ENCODE peak calls at places on chromosomes 5 and 9, in eight cellular contexts. N is colonic mucosa; V is body of pancreas; H is AG10803; Q is CD8-positive, alpha-beta T cell; K is breast epithelium; F is tibial artery; P is AG04449. E is an unnamed sample.

GRCh38 chr9:34321451-34321850 is 7.6 kb downstream of the KIF24 start:
- DNase-seq in K (no peak), P (no peak), V (no peak), F (no peak), N (no peak), Q (no peak), H (no peak), E (no peak)

GRCh38 chr5:102796014-102796413 is 40.9 kb downstream of the PAM start:
- DNase-seq in P (no peak), H (no peak), Q (no peak), K (no peak), N (no peak), F (no peak), V (no peak), E (no peak)

GRCh38 chr9:105405514-105406131 is 42.2 kb upstream of the FSD1L start:
- DNase-seq in Q (peak), F (no peak), V (no peak), K (no peak), P (no peak), H (peak), N (no peak), E (no peak)

GRCh38 chr5:175328687-175329086 is 115.3 kb downstream of the DRD1 start:
- DNase-seq in K (no peak), P (no peak), H (no peak), F (no peak), N (no peak), Q (no peak), V (no peak), E (no peak)

GRCh38 chr5:73625905-73626811 is at the start of gene ARHGEF28:
- DNase-seq in H (peak), Q (peak), V (peak), P (no peak), N (peak), K (peak), F (peak), E (no peak)

GRCh38 chr5:12357596-12357995 is 453.4 kb upstream of the CTNND2 start:
- DNase-seq in P (no peak), K (no peak), Q (no peak), V (no peak), F (no peak), H (no peak), N (no peak), E (no peak)

GRCh38 chr9:78963911-78964310 is 607.9 kb upstream of the TLE4 start:
- DNase-seq in P (no peak), F (no peak), H (no peak), K (no peak), V (no peak), N (no peak), Q (no peak), E (no peak)

GRCh38 chr9:3447143-3447542 is 78.7 kb downstream of the RFX3 start:
- DNase-seq in N (no peak), H (no peak), P (no peak), K (no peak), F (no peak), V (no peak), Q (no peak), E (no peak)

GRCh38 chr5:169416583-169417196 is 115.8 kb upstream of the SLIT3 start:
- DNase-seq in Q (no peak), P (peak), V (peak), H (peak), K (peak), F (peak), N (peak), E (no peak)

GRCh38 chr5:172638209-172638768 is 2.8 kb upstream of the NEURL1B start:
- DNase-seq in P (no peak), H (no peak), Q (no peak), N (no peak), K (no peak), V (no peak), F (peak), E (no peak)

GRCh38 chr9:99169982-99170761 is 51.6 kb downstream of the ALG2 start:
- DNase-seq in Q (no peak), H (no peak), F (no peak), P (no peak), K (no peak), N (no peak), V (no peak), E (no peak)

GRCh38 chr5:95808686-95809413 is 13.7 kb downstream of the GLRX start:
- DNase-seq in P (peak), H (peak), N (peak), Q (peak), K (peak), V (no peak), F (peak), E (peak)

GRCh38 chr5:137142371-137143243 is 356.5 kb downstream of the SPOCK1 start:
- DNase-seq in H (peak), N (no peak), K (peak), F (peak), P (peak), Q (no peak), V (no peak), E (no peak)

GRCh38 chr5:111635151-111635945 is 121.6 kb downstream of the NREP start:
- DNase-seq in P (no peak), H (no peak), F (no peak), V (no peak), N (no peak), K (no peak), Q (no peak), E (no peak)

GRCh38 chr9:32331240-32331639 is 53.2 kb upstream of the ACO1 start:
- DNase-seq in P (no peak), V (no peak), H (no peak), F (no peak), K (no peak), Q (no peak), N (no peak), E (no peak)

DNA sequence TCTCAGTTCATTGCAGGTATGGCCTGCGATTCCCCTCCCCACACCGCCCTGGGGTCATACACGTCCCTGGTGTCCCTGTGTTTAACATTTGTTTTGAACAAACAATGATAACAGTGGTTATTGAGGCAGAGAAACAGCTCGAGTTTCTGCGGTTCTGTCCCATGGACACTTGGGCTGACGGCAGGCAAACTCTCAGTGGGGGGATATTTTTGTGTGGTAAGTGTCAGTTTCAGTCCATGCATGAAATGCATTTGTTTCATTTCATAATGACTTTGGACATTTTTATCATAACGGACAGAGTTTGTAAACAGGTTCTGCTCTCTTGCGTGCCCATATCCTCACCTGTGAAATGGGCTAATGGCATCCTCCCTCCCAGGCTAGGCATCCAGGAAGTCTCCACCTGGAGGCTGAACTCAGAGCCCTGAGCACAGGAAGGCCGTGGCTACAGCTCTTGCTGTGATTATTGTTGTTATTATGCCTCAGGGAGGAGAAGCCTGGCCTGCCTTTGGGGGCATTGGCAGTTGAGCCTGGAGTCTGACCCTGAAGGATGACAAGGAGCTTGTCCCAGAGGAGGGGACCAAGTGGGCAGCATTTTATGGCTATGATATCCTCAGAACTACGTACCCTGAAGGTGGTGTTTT is 190.9 kb downstream of the GADD45G start:
- DNase-seq in V (no peak), P (no peak), Q (no peak), N (no peak), K (no peak), H (no peak), F (peak), E (no peak)
- TF ChIP-seq CTCF in V (no peak), P (no peak), Q (no peak), N (no peak), K (no peak), H (no peak), F (no peak), E (no peak)

GRCh38 chr9:17081814-17082213 is 53.0 kb upstream of the CNTLN start:
- DNase-seq in Q (no peak), V (no peak), H (no peak), P (no peak), N (no peak), F (no peak), K (no peak), E (no peak)

GRCh38 chr9:17081351-17081750 is 53.5 kb upstream of the CNTLN start:
- DNase-seq in H (no peak), Q (no peak), P (no peak), F (no peak), V (no peak), N (no peak), K (no peak), E (no peak)

GRCh38 chr9:17082343-17082742 is 52.5 kb upstream of the CNTLN start:
- DNase-seq in F (no peak), P (no peak), Q (no peak), K (no peak), N (no peak), H (peak), V (no peak), E (no peak)
- TF ChIP-seq CTCF in F (no peak), P (peak), Q (no peak), K (no peak), N (no peak), H (peak), V (no peak), E (no peak)

DNA sequence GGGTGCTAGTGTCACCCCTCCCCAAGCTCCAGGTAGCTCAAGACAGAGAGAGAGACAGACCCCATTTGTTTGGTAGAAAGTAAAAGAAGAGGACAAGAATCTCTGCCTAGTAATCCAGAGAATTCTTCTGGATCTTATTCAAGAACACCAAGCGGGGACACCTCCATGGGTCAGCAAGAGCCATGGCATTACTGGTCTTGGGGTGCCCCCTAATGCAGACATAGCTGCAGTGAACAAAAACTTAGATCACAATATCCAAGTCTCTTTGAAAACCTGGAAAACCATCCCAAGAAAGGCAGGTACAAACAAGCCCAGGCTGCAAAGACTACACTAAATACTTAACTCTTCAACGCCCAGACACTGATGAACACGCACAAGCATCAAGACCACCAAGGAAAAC is 29.9 kb upstream of the PDE4D start:
- DNase-seq in H (peak), V (no peak), F (no peak), P (no peak), N (no peak), Q (no peak), K (no peak), E (no peak)
- TF ChIP-seq CTCF in H (peak), V (no peak), F (no peak), P (peak), N (no peak), Q (no peak), K (no peak), E (no peak)

GRCh38 chr9:130264414-130265350 is 878 bp upstream of the HMCN2 start:
- DNase-seq in V (no peak), P (no peak), H (no peak), N (no peak), Q (no peak), K (no peak), F (peak), E (no peak)

GRCh38 chr9:130266236-130267098 is 907 bp downstream of the HMCN2 start:
- DNase-seq in N (no peak), Q (no peak), K (no peak), H (no peak), F (peak), V (no peak), P (no peak), E (no peak)

GRCh38 chr9:130267930-130268329 is 2.4 kb downstream of the HMCN2 start:
- DNase-seq in H (no peak), N (no peak), K (no peak), V (no peak), F (peak), P (no peak), Q (no peak), E (no peak)

GRCh38 chr9:130263601-130264413 is 1.8 kb upstream of the HMCN2 start:
- DNase-seq in P (no peak), K (no peak), H (no peak), F (peak), V (no peak), N (no peak), Q (no peak), E (no peak)

GRCh38 chr9:130265431-130266235 is at the start of gene HMCN2:
- DNase-seq in N (no peak), V (no peak), F (peak), P (no peak), H (no peak), Q (no peak), K (no peak), E (no peak)
- TF ChIP-seq CTCF in N (no peak), V (no peak), F (no peak), P (no peak), H (no peak), Q (no peak), K (no peak), E (no peak)

DNA sequence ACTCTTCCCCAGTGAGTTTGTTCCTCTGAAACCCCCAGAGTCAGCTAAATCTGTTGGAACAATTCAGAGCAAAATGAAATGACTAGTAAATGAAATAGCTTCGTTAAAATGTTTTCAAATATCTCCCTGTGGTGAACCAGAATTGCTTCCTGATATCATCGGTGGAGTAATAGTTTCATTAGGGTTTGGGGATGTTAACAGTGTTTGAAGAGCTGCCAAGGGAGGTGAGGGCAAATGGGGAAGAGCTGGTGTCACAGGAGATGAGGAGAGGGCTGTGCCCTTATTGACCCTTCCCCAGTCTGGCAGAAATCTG is 4.3 kb upstream of the C7 start:
- DNase-seq in P (no peak), N (no peak), K (no peak), H (no peak), V (no peak), Q (no peak), F (no peak), E (no peak)
- TF ChIP-seq CTCF in P (no peak), N (no peak), K (no peak), H (no peak), V (no peak), Q (no peak), F (no peak), E (no peak)

GRCh38 chr9:71465392-71465791 is 302.9 kb downstream of the CEMIP2 start:
- DNase-seq in H (no peak), K (no peak), N (no peak), Q (no peak), F (no peak), V (no peak), P (no peak), E (no peak)
- TF ChIP-seq CTCF in H (no peak), K (no peak), N (no peak), Q (no peak), F (no peak), V (no peak), P (no peak), E (no peak)

DNA sequence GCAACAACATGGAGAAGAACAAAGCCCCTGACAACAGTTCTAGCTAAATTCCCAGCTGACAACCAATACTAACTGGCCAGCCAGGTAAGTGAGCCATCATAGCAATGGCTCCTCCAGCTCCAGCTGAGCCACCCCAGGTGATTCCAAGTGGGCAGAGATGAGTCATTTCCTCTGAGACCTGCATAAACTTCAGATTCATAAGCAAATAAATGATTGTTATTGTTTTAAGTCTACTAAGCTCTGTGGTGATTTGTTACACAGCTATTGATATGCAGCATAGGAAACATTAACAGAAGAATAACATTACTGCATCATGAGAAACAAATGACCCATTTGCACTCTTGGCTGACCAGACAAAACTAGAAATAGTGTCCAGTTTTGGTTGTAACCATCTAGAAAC is 60.3 kb downstream of the TTC39B start:
- DNase-seq in P (no peak), N (no peak), F (no peak), Q (no peak), V (no peak), K (no peak), H (no peak), E (no peak)
- TF ChIP-seq CTCF in P (no peak), N (no peak), F (no peak), Q (no peak), V (no peak), K (no peak), H (no peak), E (no peak)

GRCh38 chr5:141781910-141782309 is 96.3 kb downstream of the PCDH1 start:
- DNase-seq in N (no peak), V (no peak), F (no peak), Q (no peak), K (no peak), P (no peak), H (no peak), E (no peak)

GRCh38 chr5:141782991-141783598 is 95.1 kb downstream of the PCDH1 start:
- DNase-seq in H (no peak), Q (no peak), K (no peak), V (no peak), N (no peak), F (no peak), P (no peak), E (no peak)

GRCh38 chr5:141780240-141780951 is 97.8 kb downstream of the PCDH1 start:
- DNase-seq in K (no peak), P (no peak), F (no peak), N (no peak), H (no peak), V (no peak), Q (no peak), E (no peak)

GRCh38 chr5:141779642-141780041 is 97.6 kb upstream of the ARAP3 start:
- DNase-seq in P (no peak), Q (no peak), F (no peak), N (no peak), H (peak), V (no peak), K (peak), E (no peak)

GRCh38 chr5:141780952-141781730 is 97.1 kb downstream of the PCDH1 start:
- DNase-seq in Q (no peak), H (no peak), F (no peak), V (no peak), P (no peak), K (no peak), N (no peak), E (no peak)
- TF ChIP-seq CTCF in Q (no peak), H (no peak), F (no peak), V (no peak), P (no peak), K (no peak), N (no peak), E (no peak)